ENCODE peak calls at places on chromosomes 13 and 19, in five cellular contexts. L, Z, V, Q and Y are unnamed samples.

GRCh38 chr13:64087624-64088023 is 2672.0 kb upstream of the PCDH20 start:
- DNase-seq in L (no peak), Z (no peak), V (no peak), Q (no peak), Y (no peak)

GRCh38 chr13:63651394-63651793 is 2235.7 kb upstream of the PCDH20 start:
- DNase-seq in L (no peak), Z (no peak), V (no peak), Q (no peak), Y (no peak)

GRCh38 chr13:92963029-92963428 is 263.6 kb upstream of the GPC6 start:
- DNase-seq in L (no peak), Z (no peak), V (no peak), Q (no peak), Y (no peak)

GRCh38 chr13:44188257-44188656 is 185.4 kb upstream of the SERP2 start:
- DNase-seq in L (peak; percentile 58), Z (no peak), V (peak; percentile 16), Q (no peak), Y (no peak)

GRCh38 chr19:1084024-1084868 is 10.9 kb downstream of the POLR2E start:
- DNase-seq in L (no peak), Z (no peak), V (no peak), Q (no peak), Y (no peak)

GRCh38 chr19:41703602-41704293 is 4.7 kb upstream of the CEACAM5 start:
- DNase-seq in L (no peak), Z (no peak), V (no peak), Q (no peak), Y (no peak)

GRCh38 chr19:50509366-50509765 is 1.6 kb downstream of the JOSD2 start:
- DNase-seq in L (no peak), Z (no peak), V (no peak), Q (no peak), Y (no peak)

GRCh38 chr13:111031531-111031961 is 83.6 kb upstream of the ARHGEF7 start:
- DNase-seq in L (no peak), Z (no peak), V (no peak), Q (no peak), Y (no peak)

GRCh38 chr13:45512148-45512498 is 47.4 kb downstream of the COG3 start:
- DNase-seq in L (no peak), Z (no peak), V (no peak), Q (no peak), Y (no peak)

GRCh38 chr13:23617551-23618014 is 47.4 kb downstream of the TNFRSF19 start:
- DNase-seq in L (no peak), Z (no peak), V (no peak), Q (no peak), Y (no peak)

GRCh38 chr19:4414800-4415251 is 12.4 kb downstream of the CHAF1A start:
- DNase-seq in L (no peak), Z (no peak), V (no peak), Q (no peak), Y (no peak)

GRCh38 chr13:26965976-26966375 is 205.4 kb upstream of the GPR12 start:
- DNase-seq in L (no peak), Z (no peak), V (no peak), Q (no peak), Y (no peak)

GRCh38 chr19:17616961-17617806 is 61.7 kb downstream of the COLGALT1 start:
- DNase-seq in L (peak; percentile 81), Z (peak; percentile 60), V (peak; percentile 51), Q (peak; percentile 44), Y (peak; percentile 10)

GRCh38 chr19:5360003-5360820 is 19.6 kb upstream of the PTPRS start:
- DNase-seq in L (no peak), Z (peak; percentile 37), V (no peak), Q (no peak), Y (no peak)

GRCh38 chr13:36046672-36047071 is 84.5 kb downstream of the DCLK1 start:
- DNase-seq in L (no peak), Z (no peak), V (no peak), Q (no peak), Y (no peak)

GRCh38 chr19:4902796-4903195 is at the start of gene ARRDC5:
- DNase-seq in L (no peak), Z (no peak), V (no peak), Q (no peak), Y (no peak)

GRCh38 chr13:33034897-33035296 is 18.7 kb downstream of the KL start:
- DNase-seq in L (no peak), Z (no peak), V (no peak), Q (no peak), Y (no peak)

GRCh38 chr13:40665754-40666057 is 735 bp downstream of the FOXO1 start:
- DNase-seq in L (no peak), Z (peak; percentile 65), V (no peak), Q (no peak), Y (no peak)

GRCh38 chr19:13347351-13347750 is 158.9 kb downstream of the CACNA1A start:
- DNase-seq in L (no peak), Z (no peak), V (no peak), Q (no peak), Y (no peak)

GRCh38 chr19:29843180-29844051 is 31.6 kb downstream of the CCNE1 start:
- DNase-seq in L (no peak), Z (no peak), V (no peak), Q (no peak), Y (no peak)

GRCh38 chr19:53158119-53158656 is 665 bp downstream of the ZNF347 start:
- DNase-seq in L (no peak), Z (peak; percentile 58), V (no peak), Q (no peak), Y (no peak)

GRCh38 chr19:30003862-30004261 is 61.8 kb downstream of the URI1 start:
- DNase-seq in L (no peak), Z (no peak), V (no peak), Q (no peak), Y (no peak)

GRCh38 chr19:29379257-29379986 is 146.4 kb upstream of the VSTM2B start:
- DNase-seq in L (no peak), Z (no peak), V (no peak), Q (no peak), Y (no peak)

GRCh38 chr13:110835721-110836599 is 78.9 kb downstream of the ANKRD10 start:
- DNase-seq in L (no peak), Z (no peak), V (no peak), Q (no peak), Y (no peak)

GRCh38 chr13:20873348-20873747 is 29.2 kb downstream of the XPO4 start:
- DNase-seq in L (no peak), Z (no peak), V (no peak), Q (no peak), Y (no peak)

GRCh38 chr13:88602786-88603777 is 931.9 kb downstream of the SLITRK5 start:
- DNase-seq in L (no peak), Z (no peak), V (no peak), Q (no peak), Y (no peak)

GRCh38 chr19:17997969-17998826 is 9.8 kb upstream of the ARRDC2 start:
- DNase-seq in L (peak; percentile 86), Z (no peak), V (peak; percentile 60), Q (peak; percentile 32), Y (no peak)

GRCh38 chr13:99415851-99416331 is 85.4 kb upstream of the TM9SF2 start:
- DNase-seq in L (no peak), Z (no peak), V (no peak), Q (no peak), Y (no peak)

GRCh38 chr19:1189419-1189818 is 15.4 kb upstream of the SBNO2 start:
- DNase-seq in L (peak; percentile 71), Z (no peak), V (peak; percentile 75), Q (no peak), Y (no peak)

GRCh38 chr13:109412232-109412935 is 374.0 kb downstream of the IRS2 start:
- DNase-seq in L (peak; percentile 60), Z (peak; percentile 76), V (peak; percentile 18), Q (no peak), Y (no peak)

GRCh38 chr19:58569191-58569942 is 3.8 kb downstream of the MZF1 start:
- DNase-seq in L (no peak), Z (no peak), V (no peak), Q (no peak), Y (no peak)

GRCh38 chr13:77565635-77566034 is 30.1 kb downstream of the SCEL start:
- DNase-seq in L (peak; percentile 38), Z (peak; percentile 39), V (peak; percentile 12), Q (peak; percentile 3), Y (peak; percentile 5)

GRCh38 chr13:88651531-88651930 is 980.4 kb downstream of the SLITRK5 start:
- DNase-seq in L (no peak), Z (no peak), V (no peak), Q (no peak), Y (no peak)

GRCh38 chr19:14472202-14472961 is 2.8 kb downstream of the PTGER1 start:
- DNase-seq in L (peak; percentile 50), Z (peak; percentile 96), V (peak; percentile 22), Q (no peak), Y (no peak)

DNA sequence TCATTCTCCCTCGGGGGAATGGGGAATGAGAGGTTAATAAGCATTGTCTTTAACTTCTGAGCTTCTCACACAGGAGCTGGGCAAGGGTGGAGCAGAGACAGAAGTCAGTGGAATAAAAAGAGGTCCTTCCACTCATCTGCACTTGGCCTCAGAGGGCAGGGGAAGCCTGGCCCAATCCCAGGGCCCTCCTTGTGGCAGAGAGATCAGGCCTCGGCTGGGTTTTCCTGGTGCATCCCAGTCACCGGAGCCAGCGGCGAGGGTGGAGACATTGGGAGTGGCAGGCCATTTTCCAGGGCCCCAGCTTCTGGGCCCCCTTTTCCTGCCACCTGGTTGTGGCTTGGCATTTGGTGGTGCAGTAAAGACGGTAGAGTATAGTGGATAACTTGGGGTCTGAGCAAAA is 10.7 kb downstream of the CALM3 start:
- DNase-seq in L (no peak), Z (peak; percentile 4), V (no peak), Q (no peak), Y (no peak)
- TF ChIP-seq REST in L (no peak), Z (no peak), V (no peak), Q (no peak), Y (no peak)

GRCh38 chr19:22327321-22327720 is 41.1 kb downstream of the ZNF729 start:
- DNase-seq in L (no peak), Z (no peak), V (no peak), Q (no peak), Y (no peak)
- H3K9me3 ChIP-seq in L (peaks cover 86% of the 10 kb centered on the region), Z (no peaks in the 10 kb centered on the region), V (peaks cover 25% of the 10 kb centered on the region), Q (peaks cover 99% of the 10 kb centered on the region), Y (no peaks in the 10 kb centered on the region)

DNA sequence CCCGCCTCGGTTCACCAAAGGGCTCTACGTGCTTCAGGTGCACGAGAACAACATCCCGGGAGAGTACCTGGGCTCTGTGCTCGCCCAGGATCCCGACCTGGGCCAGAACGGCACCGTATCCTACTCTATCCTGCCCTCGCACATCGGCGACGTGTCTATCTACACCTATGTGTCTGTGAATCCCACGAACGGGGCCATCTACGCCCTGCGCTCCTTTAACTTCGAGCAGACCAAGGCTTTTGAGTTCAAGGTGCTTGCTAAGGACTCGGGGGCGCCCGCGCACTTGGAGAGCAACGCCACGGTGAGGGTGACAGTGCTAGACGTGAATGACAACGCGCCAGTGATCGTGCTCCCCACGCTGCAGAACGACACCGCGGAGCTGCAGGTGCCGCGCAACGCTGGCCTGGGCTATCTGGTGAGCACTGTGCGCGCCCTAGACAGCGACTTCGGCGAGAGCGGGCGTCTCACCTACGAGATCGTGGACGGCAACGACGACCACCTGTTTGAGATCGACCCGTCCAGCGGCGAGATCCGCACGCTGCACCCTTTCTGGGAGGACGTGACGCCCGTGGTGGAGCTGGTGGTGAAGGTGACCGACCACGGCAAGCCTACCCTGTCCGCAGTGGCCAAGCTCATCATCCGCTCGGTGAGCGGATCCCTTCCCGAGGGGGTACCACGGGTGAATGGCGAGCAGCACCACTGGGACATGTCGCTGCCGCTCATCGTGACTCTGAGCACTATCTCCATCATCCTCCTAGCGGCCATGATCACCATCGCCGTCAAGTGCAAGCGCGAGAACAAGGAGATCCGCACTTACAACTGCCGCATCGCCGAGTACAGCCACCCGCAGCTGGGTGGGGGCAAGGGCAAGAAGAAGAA is 2.6 kb downstream of the PCDH17 start:
- DNase-seq in L (no peak), Z (peak; percentile 48), V (no peak), Q (no peak), Y (no peak)
- H3K27ac ChIP-seq in L (no peak overlapping the region), Z (no peak overlapping the region), V (no peak overlapping the region), Q (no peak overlapping the region), Y (no peak overlapping the region)

GRCh38 chr19:39407644-39408391 is 1.2 kb downstream of the ZFP36 start:
- DNase-seq in L (peak; percentile 60), Z (no peak), V (no peak), Q (no peak), Y (peak; percentile 96)
- TF ChIP-seq REST in L (no peak), Z (no peak), V (no peak), Q (no peak), Y (no peak)